ENCODE peak calls at places on chromosomes 3 and 15, in nine cellular contexts. A, D, I, C, Q, R, U, N and S are unnamed samples.

GRCh38 chr3:120642368-120642948 is 39.6 kb downstream of the HGD start:
- DNase-seq in D (peak; percentile 47), N (no peak), C (no peak), R (peak; percentile 73), Q (peak; percentile 90), I (no peak), U (no peak), A (no peak), S (peak; percentile 58)

GRCh38 chr3:117941756-117942155 is 1092.9 kb downstream of the IGSF11 start:
- DNase-seq in N (no peak), I (no peak), R (no peak), Q (no peak), C (no peak), U (no peak), A (no peak), D (no peak), S (no peak)

GRCh38 chr3:50658416-50658815 is 16.3 kb upstream of the DOCK3 start:
- DNase-seq in D (no peak), Q (no peak), N (no peak), U (no peak), I (no peak), C (no peak), A (peak; percentile 69), R (no peak), S (no peak)

GRCh38 chr3:12679468-12679867 is 15.6 kb upstream of the RAF1 start:
- DNase-seq in D (no peak), I (no peak), Q (peak; percentile 94), R (peak; percentile 58), N (peak; percentile 55), C (no peak), U (no peak), A (peak; percentile 94), S (peak; percentile 62)

GRCh38 chr15:34861216-34861615 is 65.9 kb upstream of the ACTC1 start:
- DNase-seq in R (no peak), I (no peak), C (no peak), A (no peak), N (no peak), U (no peak), D (no peak), Q (no peak), S (no peak)

GRCh38 chr15:78374436-78375393 is 34.6 kb downstream of the CRABP1 start:
- DNase-seq in U (no peak), D (no peak), N (no peak), C (no peak), Q (no peak), A (peak; percentile 88), R (no peak), I (no peak), S (no peak)

GRCh38 chr3:136862953-136863352 is 945 bp downstream of the NCK1 start:
- DNase-seq in R (no peak), C (no peak), U (no peak), N (no peak), Q (no peak), D (no peak), I (no peak), A (no peak), S (no peak)

GRCh38 chr15:67838789-67839332 is 984 bp downstream of the RNU6-1 start:
- DNase-seq in D (no peak), Q (no peak), I (peak; percentile 54), R (no peak), A (peak; percentile 61), U (peak; percentile 50), C (no peak), N (peak; percentile 68), S (no peak)

GRCh38 chr15:89806565-89807550 is 7.8 kb downstream of the ANPEP start:
- DNase-seq in C (no peak), I (no peak), A (no peak), Q (no peak), R (no peak), N (no peak), D (no peak), U (no peak), S (no peak)

GRCh38 chr3:175777495-175777894 is 918.4 kb downstream of the NAALADL2 start:
- DNase-seq in C (no peak), U (no peak), N (no peak), R (peak; percentile 69), A (peak; percentile 10), D (no peak), I (no peak), Q (peak; percentile 20), S (no peak)

GRCh38 chr3:48952510-48953118 is 34.0 kb downstream of the ARIH2 start:
- DNase-seq in C (peak; percentile 22), Q (no peak), R (no peak), N (no peak), U (no peak), I (no peak), D (no peak), A (peak; percentile 59), S (no peak)

GRCh38 chr3:109050591-109051167 is 67.3 kb downstream of the MORC1 start:
- DNase-seq in C (no peak), Q (peak; percentile 19), N (no peak), R (peak; percentile 1), I (no peak), D (peak; percentile 75), A (peak; percentile 59), U (no peak), S (no peak)

GRCh38 chr15:39685999-39686613 is 96.5 kb downstream of the FSIP1 start:
- DNase-seq in A (peak; percentile 70), D (peak; percentile 73), C (peak; percentile 32), I (no peak), U (no peak), R (peak; percentile 32), Q (peak; percentile 70), N (no peak), S (peak; percentile 37)

GRCh38 chr3:134647902-134648760 is 2.7 kb downstream of the KY start:
- DNase-seq in U (no peak), Q (no peak), I (no peak), D (no peak), N (peak; percentile 45), R (no peak), A (no peak), C (no peak), S (no peak)

GRCh38 chr3:181690769-181691168 is 21.0 kb upstream of the SOX2 start:
- DNase-seq in N (no peak), D (no peak), R (no peak), Q (no peak), A (no peak), I (no peak), C (no peak), U (no peak), S (no peak)

DNA sequence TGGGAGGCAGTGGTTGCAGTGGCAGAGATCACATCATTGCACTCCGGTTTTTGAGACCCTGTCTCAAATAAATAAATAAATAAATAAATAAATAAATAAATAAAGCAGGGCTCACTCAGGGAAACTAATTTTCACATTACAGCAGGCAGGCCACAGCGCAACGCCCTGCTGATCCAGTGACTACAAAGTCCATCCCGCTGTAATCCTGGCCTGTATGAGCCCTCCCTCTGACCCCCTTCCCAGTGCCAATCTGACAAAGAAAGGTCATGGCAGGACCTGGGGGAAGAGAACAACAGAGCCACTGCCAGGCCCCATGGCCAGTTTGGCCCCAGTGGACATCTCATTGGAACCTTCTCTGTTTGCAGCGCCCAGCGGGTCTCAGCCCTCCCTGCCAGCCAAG is 9.3 kb downstream of the SH3BP5 start:
- DNase-seq in N (no peak), R (no peak), Q (no peak), D (no peak), U (no peak), C (no peak), I (no peak), A (no peak), S (no peak)
- H3K27ac ChIP-seq in N (no peak overlapping the region), R (no peak overlapping the region), Q (no peak overlapping the region), D (no peak overlapping the region), U (no peak overlapping the region), C (no peak overlapping the region), I (no peak overlapping the region), A (no peak overlapping the region), S (no peak overlapping the region)

GRCh38 chr3:179551383-179551782 is 11.3 kb upstream of the ACTL6A start:
- DNase-seq in D (peak; percentile 7), N (no peak), C (no peak), U (no peak), I (no peak), A (no peak), R (no peak), Q (peak; percentile 36), S (no peak)

GRCh38 chr3:179560791-179561190 is 1.9 kb upstream of the ACTL6A start:
- DNase-seq in U (no peak), N (no peak), I (no peak), D (no peak), Q (no peak), A (no peak), C (no peak), R (no peak), S (no peak)

GRCh38 chr3:179558742-179559364 is 3.9 kb upstream of the ACTL6A start:
- DNase-seq in N (peak; percentile 36), C (peak; percentile 76), D (peak; percentile 85), A (peak; percentile 80), I (peak; percentile 72), U (peak; percentile 56), R (peak; percentile 46), Q (peak; percentile 81), S (no peak)

GRCh38 chr3:179555604-179556003 is 7.1 kb upstream of the ACTL6A start:
- DNase-seq in R (no peak), C (no peak), Q (no peak), U (no peak), I (no peak), D (peak; percentile 35), N (no peak), A (no peak), S (no peak)
- H3K4me3 ChIP-seq in R (no peak overlapping the region), C (no peak overlapping the region), Q (no peak overlapping the region), U (no peak overlapping the region), I (no peak overlapping the region), D (no peak overlapping the region), N (no peak overlapping the region), A (no peak overlapping the region), S (no peak overlapping the region)

DNA sequence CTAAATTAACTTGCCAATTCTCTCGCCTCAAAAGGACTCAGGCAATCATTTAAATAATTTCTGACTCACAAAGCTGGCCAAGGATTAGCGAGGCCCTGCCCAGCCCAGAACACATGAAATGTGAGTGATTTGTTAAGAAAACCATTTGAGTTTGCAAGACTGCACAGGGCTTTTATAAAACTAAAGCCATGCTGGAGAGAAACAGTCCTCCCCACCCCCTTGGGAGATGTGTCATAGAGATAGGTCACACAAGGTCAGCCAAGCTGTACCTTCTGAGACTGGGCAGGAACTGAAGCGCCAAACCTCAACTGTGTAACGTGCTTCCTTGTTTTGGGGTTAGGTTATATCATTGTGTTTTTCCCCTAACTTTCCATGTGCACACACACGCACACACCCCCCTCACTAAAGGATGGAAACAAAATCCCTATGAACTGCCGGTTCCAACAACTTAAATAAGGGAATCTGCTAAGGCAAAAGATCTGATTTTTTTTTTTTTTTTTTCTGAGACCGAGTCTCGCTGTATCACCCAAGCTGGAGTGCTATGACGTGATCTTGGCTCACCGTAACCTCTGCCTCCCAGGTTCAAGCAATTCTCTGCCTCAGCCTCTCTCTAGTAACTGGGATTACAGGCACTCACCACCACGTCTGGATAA is 8.1 kb downstream of the SPATA12 start:
- DNase-seq in A (peak; percentile 81), I (no peak), C (peak; percentile 53), U (peak; percentile 27), Q (peak; percentile 61), R (peak; percentile 89), N (peak; percentile 58), D (peak; percentile 99), S (no peak)
- H3K27me3 ChIP-seq in A (no peaks in the 10 kb centered on the region), I (no peaks in the 10 kb centered on the region), C (no peaks in the 10 kb centered on the region), U (no peaks in the 10 kb centered on the region), Q (no peaks in the 10 kb centered on the region), R (no peaks in the 10 kb centered on the region), N (no peaks in the 10 kb centered on the region), D (no peaks in the 10 kb centered on the region), S (no peaks in the 10 kb centered on the region)

DNA sequence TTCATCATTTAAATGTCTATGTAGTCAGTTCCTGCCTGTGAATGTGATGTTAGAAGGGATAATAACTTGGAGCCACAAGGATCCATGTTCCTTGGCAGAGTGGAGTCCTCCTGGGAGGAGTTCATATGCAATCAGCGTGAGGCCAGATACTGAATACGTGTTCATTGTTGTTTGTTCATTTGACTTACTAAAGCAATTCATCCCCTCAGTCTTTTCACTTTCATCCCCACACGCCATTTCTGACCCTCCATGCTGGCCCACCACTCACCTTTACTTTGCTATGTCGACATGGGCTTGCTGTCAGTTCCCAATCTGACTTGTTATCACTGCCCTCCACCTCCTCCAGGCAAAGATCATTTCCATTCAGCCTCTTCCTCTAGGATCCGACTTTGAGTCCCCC is 91.8 kb downstream of the SSR3 start:
- DNase-seq in C (no peak), D (no peak), Q (no peak), R (no peak), A (no peak), U (no peak), I (no peak), N (no peak), S (no peak)
- H3K27ac ChIP-seq in C (no peak overlapping the region), D (no peak overlapping the region), Q (no peak overlapping the region), R (no peak overlapping the region), A (no peak overlapping the region), U (no peak overlapping the region), I (no peak overlapping the region), N (no peak overlapping the region), S (no peak overlapping the region)